ENCODE peak calls at places on chromosomes 12 and 14, in five cellular contexts. G is PC-9; Q is CD8-positive, alpha-beta memory T cell; I is aorta; N is heart left ventricle. A is an unnamed sample. For H3K27me3 and H3K9me3, the result is how much of the 10 kb centered on the place peaks cover.

GRCh38 chr14:68416156-68416555 is 376.7 kb downstream of the ZFP36L1 start:
- DNase-seq in G (no peak), Q (no peak), I (no peak), N (no peak), A (no peak)

GRCh38 chr14:103123128-103123633 is at the start of gene TNFAIP2:
- DNase-seq in G (peak), Q (no peak), I (peak), N (peak), A (no peak)

GRCh38 chr14:104290756-104291122 is 152.4 kb downstream of the KIF26A start:
- DNase-seq in G (no peak), Q (no peak), I (peak), N (peak), A (no peak)

GRCh38 chr12:87687362-87687761 is 341.8 kb downstream of the C12orf50 start:
- DNase-seq in G (peak), Q (no peak), I (peak), N (no peak), A (no peak)

GRCh38 chr14:34012978-34013713 is 62.3 kb upstream of the EGLN3 start:
- DNase-seq in G (no peak), Q (no peak), I (no peak), N (no peak), A (no peak)

GRCh38 chr14:103746706-103747105 is 31.1 kb downstream of the ZFYVE21 start:
- DNase-seq in G (no peak), Q (no peak), I (no peak), N (no peak), A (no peak)

GRCh38 chr12:110778801-110779577 is 36.3 kb upstream of the PPP1CC start:
- DNase-seq in G (no peak), Q (no peak), I (no peak), N (no peak), A (no peak)

GRCh38 chr12:121060149-121061001 is 21.3 kb upstream of the OASL start:
- DNase-seq in G (peak), Q (peak), I (no peak), N (no peak), A (peak)

GRCh38 chr12:72053604-72054003 is 115.0 kb downstream of the TPH2 start:
- DNase-seq in G (no peak), Q (no peak), I (no peak), N (no peak), A (no peak)

GRCh38 chr12:20194171-20194570 is 174.2 kb upstream of the PDE3A start:
- DNase-seq in G (no peak), Q (no peak), I (no peak), N (no peak), A (no peak)

GRCh38 chr12:60225216-60226000 is 629.6 kb downstream of the SLC16A7 start:
- DNase-seq in G (no peak), Q (no peak), I (no peak), N (no peak), A (no peak)

GRCh38 chr12:15558915-15559528 is 230.2 kb downstream of the EPS8 start:
- DNase-seq in G (no peak), Q (no peak), I (no peak), N (no peak), A (no peak)

GRCh38 chr12:100564090-100564489 is 9.4 kb upstream of the GAS2L3 start:
- DNase-seq in G (no peak), Q (no peak), I (no peak), N (no peak), A (no peak)

GRCh38 chr12:3010214-3010930 is 51.2 kb downstream of the TEAD4 start:
- DNase-seq in G (no peak), Q (no peak), I (no peak), N (no peak), A (no peak)

GRCh38 chr12:124267205-124267778 is 27.6 kb upstream of the RFLNA start:
- DNase-seq in G (no peak), Q (no peak), I (no peak), N (no peak), A (no peak)

GRCh38 chr14:31439554-31439953 is 17.8 kb downstream of the DTD2 start:
- DNase-seq in G (no peak), Q (no peak), I (no peak), N (no peak), A (no peak)

GRCh38 chr14:83988274-83988673 is 1541.7 kb upstream of the FLRT2 start:
- DNase-seq in G (no peak), Q (no peak), I (no peak), N (no peak), A (no peak)

GRCh38 chr14:81366259-81366658 is 33.9 kb downstream of the STON2 start:
- DNase-seq in G (no peak), Q (no peak), I (no peak), N (no peak), A (no peak)

GRCh38 chr12:125133616-125134015 is 68.4 kb downstream of the AACS start:
- DNase-seq in G (no peak), Q (no peak), I (no peak), N (no peak), A (no peak)

GRCh38 chr14:59360923-59361794 is 104.0 kb downstream of the GPR135 start:
- DNase-seq in G (peak), Q (no peak), I (no peak), N (peak), A (no peak)

GRCh38 chr12:58247633-58248032 is 306.3 kb downstream of the ATP23 start:
- DNase-seq in G (peak), Q (no peak), I (no peak), N (no peak), A (no peak)

GRCh38 chr12:48890657-48891418 is 25.2 kb upstream of the RND1 start:
- DNase-seq in G (peak), Q (peak), I (peak), N (peak), A (peak)

GRCh38 chr12:27284751-27285150 is 40.7 kb downstream of the STK38L start:
- DNase-seq in G (no peak), Q (no peak), I (no peak), N (no peak), A (no peak)

GRCh38 chr12:2624543-2625266 is 170.1 kb upstream of the FKBP4 start:
- DNase-seq in G (peak), Q (no peak), I (no peak), N (no peak), A (no peak)

GRCh38 chr14:49892301-49892635 is 614 bp upstream of the ARF6 start:
- DNase-seq in G (no peak), Q (peak), I (no peak), N (peak), A (peak)

GRCh38 chr14:94115068-94115591 is 4.6 kb downstream of the IFI27 start:
- DNase-seq in G (no peak), Q (no peak), I (no peak), N (no peak), A (no peak)

DNA sequence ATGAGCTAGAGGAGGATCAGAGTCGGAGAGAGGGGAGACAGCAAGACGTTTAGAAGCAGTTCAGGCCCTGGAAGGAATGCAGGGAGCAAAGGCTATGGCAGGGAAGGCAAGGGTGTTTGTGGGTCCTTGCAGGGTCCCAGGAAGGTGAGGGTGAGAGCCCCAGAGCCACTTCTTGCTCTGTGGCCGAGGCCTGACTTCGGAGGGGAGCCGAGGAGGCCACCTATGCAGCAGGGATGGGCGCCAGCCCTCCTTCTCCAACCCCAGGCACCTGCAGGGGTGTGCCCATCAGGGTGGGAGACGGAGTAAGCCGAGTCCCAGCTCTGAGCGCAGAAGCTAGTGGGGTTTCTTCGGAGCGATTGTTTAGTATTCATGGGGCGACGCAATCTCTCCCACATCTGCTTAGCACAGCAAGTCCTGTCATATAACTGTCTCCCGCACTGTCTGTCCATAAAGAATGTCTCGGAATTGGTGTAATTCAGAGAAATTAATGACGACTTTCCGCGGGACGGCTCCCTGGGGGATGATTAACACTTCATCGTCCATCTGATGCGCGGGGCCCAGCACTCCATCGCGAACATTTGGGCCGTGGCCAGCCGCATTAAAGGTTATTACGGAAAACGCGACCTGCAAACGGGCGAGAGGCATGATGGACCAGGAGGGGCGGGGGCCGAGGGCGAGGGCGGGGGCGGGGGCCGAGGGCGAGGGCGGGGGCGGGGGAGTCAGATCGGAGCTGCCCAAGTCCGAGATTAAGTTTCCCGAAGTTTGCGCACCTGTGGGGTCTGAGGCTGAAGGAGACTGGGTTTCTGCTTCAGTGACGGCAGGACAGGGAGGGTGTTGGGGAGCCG is 12.3 kb upstream of the CALCOCO1 start:
- DNase-seq in G (no peak), Q (no peak), I (no peak), N (no peak), A (no peak)
- H3K27me3 ChIP-seq in G (under half), Q (half or more), I (under half), N (half or more), A (under half)

DNA sequence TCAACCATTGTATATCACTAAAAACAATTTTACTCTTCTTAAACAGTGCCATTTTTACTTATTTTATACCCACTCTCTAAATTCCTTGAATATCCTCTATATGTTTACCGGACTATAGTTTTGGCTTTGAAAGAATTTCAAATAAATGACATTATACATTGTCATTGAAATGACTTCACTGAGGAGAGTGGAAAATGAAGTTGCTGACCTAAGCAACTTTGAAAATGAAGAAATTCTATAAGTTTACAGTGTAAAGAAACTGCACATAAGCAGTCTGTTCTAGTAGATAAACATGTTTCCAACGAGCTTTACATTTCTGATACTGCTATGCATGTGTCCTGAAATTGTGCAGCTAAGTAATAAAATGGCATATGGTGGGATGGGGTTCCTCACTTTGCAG is 1094.0 kb downstream of the TMEM121 start:
- DNase-seq in G (no peak), Q (no peak), I (no peak), N (no peak), A (no peak)
- H3K9me3 ChIP-seq in G (under half), Q (under half), I (under half), N (under half), A (under half)

GRCh38 chr12:5433081-5433839 is 1.4 kb downstream of the NTF3 start:
- DNase-seq in G (no peak), Q (no peak), I (no peak), N (peak), A (no peak)
- H3K27me3 ChIP-seq in G (under half), Q (under half), I (under half), N (half or more), A (under half)

GRCh38 chr14:105838107-105838506 is 311.7 kb downstream of the TMEM121 start:
- DNase-seq in G (no peak), Q (no peak), I (no peak), N (no peak), A (no peak)
- H3K9me3 ChIP-seq in G (under half), Q (under half), I (under half), N (under half), A (under half)

DNA sequence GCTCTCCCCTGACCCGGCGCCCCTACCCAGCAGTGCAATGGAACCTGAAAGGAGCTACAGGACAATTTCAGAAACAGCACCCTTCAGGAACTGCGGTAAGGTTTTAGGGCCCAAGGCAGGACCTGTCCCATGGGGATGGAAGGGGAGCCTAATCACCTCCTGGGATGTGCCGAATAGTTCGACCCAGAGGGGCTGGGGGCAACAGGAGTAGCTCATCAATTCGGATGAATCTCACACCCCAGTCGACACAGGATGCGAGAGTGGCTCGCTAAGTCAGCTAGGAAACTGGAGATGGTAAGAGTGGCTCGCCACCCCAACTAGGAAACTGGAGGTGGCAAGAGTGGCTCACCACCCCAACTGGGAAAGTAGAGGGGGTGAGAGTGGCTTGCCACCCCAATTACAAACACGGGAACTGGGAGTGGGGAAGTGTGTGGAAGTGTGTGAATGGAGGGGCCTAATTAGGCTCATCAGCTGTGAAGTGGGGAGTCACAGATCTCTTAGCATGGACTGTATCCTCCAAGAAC is 57.1 kb downstream of the DHRS2 start:
- DNase-seq in G (no peak), Q (no peak), I (no peak), N (no peak), A (no peak)
- H3K27me3 ChIP-seq in G (under half), Q (under half), I (under half), N (under half), A (under half)

A was measured in CD8-positive, alpha-beta T cell.